ENCODE peak calls at places on chromosomes 12 and 14, in four cellular contexts. G, Y, Q and C are unnamed samples.

GRCh38 chr12:26239508-26240328 is 44.3 kb downstream of the SSPN start:
- DNase-seq in Y (no peak), G (no peak), Q (peak), C (no peak)

GRCh38 chr12:130162267-130162666 is at the start of gene FZD10:
- DNase-seq in Q (peak), G (no peak), Y (no peak), C (no peak)

GRCh38 chr12:91781114-91781513 is 364.5 kb downstream of the BTG1 start:
- DNase-seq in Y (no peak), Q (peak), G (no peak), C (no peak)

GRCh38 chr12:31119531-31120211 is 46.0 kb downstream of the DDX11 start:
- DNase-seq in Q (no peak), Y (no peak), G (no peak), C (no peak)

GRCh38 chr14:68576496-68577244 is 216.2 kb downstream of the ZFP36L1 start:
- DNase-seq in Y (no peak), Q (peak), G (no peak), C (no peak)

GRCh38 chr14:54535126-54535525 is 25.4 kb downstream of the CGRRF1 start:
- DNase-seq in Q (peak), Y (no peak), G (no peak), C (no peak)

GRCh38 chr12:99092100-99092851 is 447.2 kb downstream of the APAF1 start:
- DNase-seq in Q (no peak), G (no peak), Y (no peak), C (no peak)

GRCh38 chr12:843609-844008 is 91.2 kb downstream of the WNK1 start:
- DNase-seq in G (no peak), Q (peak), Y (no peak), C (no peak)

GRCh38 chr12:124094733-124095132 is 121.7 kb downstream of the ZNF664 start:
- DNase-seq in G (no peak), Q (no peak), Y (no peak), C (no peak)

GRCh38 chr12:93624595-93625294 is 52.3 kb downstream of the SOCS2 start:
- DNase-seq in G (no peak), Y (peak), Q (peak), C (no peak)

GRCh38 chr12:76480800-76481199 is 78.8 kb downstream of the OSBPL8 start:
- DNase-seq in Q (no peak), Y (no peak), G (no peak), C (no peak)
- TF ChIP-seq CTCF in Q (no peak), Y (no peak), G (no peak), C (no peak)

DNA sequence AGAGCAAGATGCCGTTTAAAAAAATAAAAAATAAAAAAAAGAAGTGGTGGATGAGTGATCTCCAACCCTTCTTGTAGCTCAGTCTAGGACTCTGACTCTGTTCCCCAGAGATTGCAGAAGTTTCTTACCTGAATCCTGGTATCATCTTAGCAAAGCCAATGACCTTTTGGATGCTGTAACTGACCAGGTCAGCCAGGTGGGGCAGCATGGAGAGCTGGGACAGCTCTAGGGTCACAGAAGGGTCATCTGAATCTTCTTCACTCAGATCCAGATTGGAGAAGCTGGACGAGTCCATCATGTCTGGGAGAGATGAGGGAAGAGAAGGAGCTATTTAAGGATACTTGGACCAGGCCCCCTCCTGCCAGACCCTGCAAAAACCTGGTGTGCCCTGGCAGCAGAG is 35.8 kb upstream of the HDAC7 start:
- DNase-seq in Y (no peak), G (no peak), Q (no peak), C (no peak)
- TF ChIP-seq CTCF in Y (no peak), G (no peak), Q (no peak), C (no peak)

DNA sequence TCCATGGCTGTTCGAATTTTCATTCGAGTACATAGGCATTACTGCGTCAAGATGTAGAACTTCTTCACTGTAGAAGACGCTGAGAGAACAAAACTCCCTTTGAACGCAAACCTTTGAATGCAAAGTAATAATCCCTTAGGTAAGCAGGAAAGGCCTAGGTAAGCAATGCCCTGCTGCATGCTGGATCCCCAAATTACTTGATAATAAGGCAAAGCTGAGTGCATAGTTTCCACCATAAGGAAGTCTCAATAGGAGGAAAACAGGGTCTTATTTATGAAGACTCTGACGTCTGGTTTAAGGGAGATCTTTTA is 10.0 kb upstream of the RTRAF start:
- DNase-seq in Y (no peak), Q (no peak), G (no peak), C (no peak)
- TF ChIP-seq CTCF in Y (no peak), Q (no peak), G (peak), C (no peak)

GRCh38 chr12:79183003-79183402 is 318.4 kb downstream of the SYT1 start:
- DNase-seq in G (no peak), Y (no peak), Q (no peak), C (no peak)
- TF ChIP-seq CTCF in G (no peak), Y (no peak), Q (no peak), C (no peak)

GRCh38 chr14:76089151-76089550 is 62.6 kb upstream of the GPATCH2L start:
- DNase-seq in Y (no peak), G (no peak), Q (no peak), C (no peak)

GRCh38 chr14:76086636-76087035 is 65.1 kb upstream of the GPATCH2L start:
- DNase-seq in Y (no peak), Q (no peak), G (no peak), C (no peak)

GRCh38 chr14:76089575-76089974 is 62.1 kb upstream of the GPATCH2L start:
- DNase-seq in Q (no peak), G (no peak), Y (no peak), C (no peak)

GRCh38 chr14:76090611-76091010 is 61.1 kb upstream of the GPATCH2L start:
- DNase-seq in Q (no peak), Y (no peak), G (no peak), C (no peak)

DNA sequence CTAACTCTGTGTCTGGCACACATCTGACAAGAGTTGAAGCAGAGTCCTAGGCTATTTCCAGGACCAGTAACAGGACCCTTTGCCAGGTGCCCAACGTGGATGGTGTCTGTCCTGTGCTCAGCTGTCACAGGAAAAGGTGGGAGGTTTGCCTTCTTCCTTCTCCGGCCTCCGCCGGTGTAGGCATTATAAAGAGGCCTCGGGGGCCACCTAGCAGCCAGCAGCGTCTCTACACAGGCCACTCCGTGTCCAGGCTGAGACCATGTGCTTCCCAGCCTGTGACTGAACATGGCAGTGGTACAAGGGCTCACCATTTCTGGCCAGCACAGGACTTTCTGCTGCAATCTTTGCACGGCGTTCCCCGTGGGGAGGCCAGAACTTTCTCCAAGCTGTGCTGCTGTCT is 60.7 kb upstream of the GPATCH2L start:
- DNase-seq in Q (peak), Y (peak), G (no peak), C (no peak)
- TF ChIP-seq CTCF in Q (peak), Y (peak), G (no peak), C (no peak)